ENCODE peak calls at places on chromosomes 6 and 20, in six cellular contexts. One of them, this sample, is unnamed.

GRCh38 chr6:131792091-131792496 is 15.7 kb upstream of the ENPP1 start:
- DNase-seq in CD8-positive, alpha-beta T cell: no peak
- DNase-seq in fibroblast of mammary gland: peak
- DNase-seq in cardiac muscle cell: no peak
- DNase-seq in ovary: no peak
- DNase-seq in neural crest cell: no peak
- DNase-seq in this sample: no peak

GRCh38 chr6:44386364-44386928 is 1.1 kb upstream of the CDC5L start:
- DNase-seq in CD8-positive, alpha-beta T cell: no peak
- DNase-seq in fibroblast of mammary gland: no peak
- DNase-seq in cardiac muscle cell: no peak
- DNase-seq in ovary: peak
- DNase-seq in neural crest cell: no peak
- DNase-seq in this sample: no peak

GRCh38 chr6:139433647-139434419 is 59.4 kb upstream of the CITED2 start:
- DNase-seq in CD8-positive, alpha-beta T cell: no peak
- DNase-seq in fibroblast of mammary gland: peak
- DNase-seq in cardiac muscle cell: no peak
- DNase-seq in ovary: no peak
- DNase-seq in neural crest cell: no peak
- DNase-seq in this sample: no peak

GRCh38 chr6:11276228-11276627 is 43.8 kb upstream of the NEDD9 start:
- DNase-seq in CD8-positive, alpha-beta T cell: no peak
- DNase-seq in fibroblast of mammary gland: no peak
- DNase-seq in cardiac muscle cell: no peak
- DNase-seq in ovary: no peak
- DNase-seq in neural crest cell: no peak
- DNase-seq in this sample: no peak

GRCh38 chr6:41455818-41456217 is 90.4 kb upstream of the FOXP4 start:
- DNase-seq in CD8-positive, alpha-beta T cell: no peak
- DNase-seq in fibroblast of mammary gland: no peak
- DNase-seq in cardiac muscle cell: no peak
- DNase-seq in ovary: no peak
- DNase-seq in neural crest cell: no peak
- DNase-seq in this sample: no peak

GRCh38 chr20:63698739-63699465 is 2.5 kb downstream of the TNFRSF6B start:
- DNase-seq in CD8-positive, alpha-beta T cell: no peak
- DNase-seq in fibroblast of mammary gland: peak
- DNase-seq in cardiac muscle cell: peak
- DNase-seq in ovary: peak
- DNase-seq in neural crest cell: no peak
- DNase-seq in this sample: no peak

GRCh38 chr20:31788578-31788977 is 30.6 kb upstream of the MYLK2 start:
- DNase-seq in CD8-positive, alpha-beta T cell: no peak
- DNase-seq in fibroblast of mammary gland: peak
- DNase-seq in cardiac muscle cell: no peak
- DNase-seq in ovary: no peak
- DNase-seq in neural crest cell: no peak
- DNase-seq in this sample: no peak

GRCh38 chr20:3673551-3674070 is 8.2 kb downstream of the ADAM33 start:
- DNase-seq in CD8-positive, alpha-beta T cell: no peak
- DNase-seq in fibroblast of mammary gland: no peak
- DNase-seq in cardiac muscle cell: no peak
- DNase-seq in ovary: no peak
- DNase-seq in neural crest cell: no peak
- DNase-seq in this sample: no peak

GRCh38 chr6:109800771-109801170 is 109.7 kb downstream of the FIG4 start:
- DNase-seq in CD8-positive, alpha-beta T cell: no peak
- DNase-seq in fibroblast of mammary gland: no peak
- DNase-seq in cardiac muscle cell: no peak
- DNase-seq in ovary: no peak
- DNase-seq in neural crest cell: no peak
- DNase-seq in this sample: no peak

GRCh38 chr6:142846883-142847287 is 98.1 kb downstream of the HIVEP2 start:
- DNase-seq in CD8-positive, alpha-beta T cell: no peak
- DNase-seq in fibroblast of mammary gland: peak
- DNase-seq in cardiac muscle cell: peak
- DNase-seq in ovary: no peak
- DNase-seq in neural crest cell: no peak
- DNase-seq in this sample: no peak

GRCh38 chr6:135372758-135373157 is 124.8 kb downstream of the AHI1 start:
- DNase-seq in CD8-positive, alpha-beta T cell: no peak
- DNase-seq in fibroblast of mammary gland: peak
- DNase-seq in cardiac muscle cell: no peak
- DNase-seq in ovary: no peak
- DNase-seq in neural crest cell: no peak
- DNase-seq in this sample: no peak

GRCh38 chr20:35271904-35272303 is 6.0 kb downstream of the MMP24OS start:
- DNase-seq in CD8-positive, alpha-beta T cell: no peak
- DNase-seq in fibroblast of mammary gland: peak
- DNase-seq in cardiac muscle cell: peak
- DNase-seq in ovary: no peak
- DNase-seq in neural crest cell: no peak
- DNase-seq in this sample: no peak

GRCh38 chr20:58072695-58073671 is 155.5 kb downstream of the ANKRD60 start:
- DNase-seq in CD8-positive, alpha-beta T cell: no peak
- DNase-seq in fibroblast of mammary gland: no peak
- DNase-seq in cardiac muscle cell: no peak
- DNase-seq in ovary: no peak
- DNase-seq in neural crest cell: no peak
- DNase-seq in this sample: no peak

GRCh38 chr20:62326959-62327725 is 24.3 kb downstream of the ADRM1 start:
- DNase-seq in CD8-positive, alpha-beta T cell: no peak
- DNase-seq in fibroblast of mammary gland: no peak
- DNase-seq in cardiac muscle cell: no peak
- DNase-seq in ovary: no peak
- DNase-seq in neural crest cell: no peak
- DNase-seq in this sample: no peak

GRCh38 chr6:11354019-11354418 is 121.6 kb upstream of the NEDD9 start:
- DNase-seq in CD8-positive, alpha-beta T cell: peak
- DNase-seq in fibroblast of mammary gland: peak
- DNase-seq in cardiac muscle cell: peak
- DNase-seq in ovary: no peak
- DNase-seq in neural crest cell: no peak
- DNase-seq in this sample: no peak

GRCh38 chr6:87237804-87238203 is 82.4 kb downstream of the ZNF292 start:
- DNase-seq in CD8-positive, alpha-beta T cell: no peak
- DNase-seq in fibroblast of mammary gland: peak
- DNase-seq in cardiac muscle cell: peak
- DNase-seq in ovary: no peak
- DNase-seq in neural crest cell: no peak
- DNase-seq in this sample: no peak

GRCh38 chr6:69888842-69889590 is 22.7 kb downstream of the COL19A1 start:
- DNase-seq in CD8-positive, alpha-beta T cell: no peak
- DNase-seq in fibroblast of mammary gland: no peak
- DNase-seq in cardiac muscle cell: no peak
- DNase-seq in ovary: no peak
- DNase-seq in neural crest cell: no peak
- DNase-seq in this sample: no peak

GRCh38 chr6:106581468-106581867 is 47.8 kb downstream of the RTN4IP1 start:
- DNase-seq in CD8-positive, alpha-beta T cell: no peak
- DNase-seq in fibroblast of mammary gland: no peak
- DNase-seq in cardiac muscle cell: no peak
- DNase-seq in ovary: no peak
- DNase-seq in neural crest cell: no peak
- DNase-seq in this sample: no peak
- TF ChIP-seq CTCF in CD8-positive, alpha-beta T cell: no peak
- TF ChIP-seq CTCF in fibroblast of mammary gland: no peak
- TF ChIP-seq CTCF in cardiac muscle cell: no peak
- TF ChIP-seq CTCF in ovary: no peak
- TF ChIP-seq CTCF in neural crest cell: no peak
- TF ChIP-seq CTCF in this sample: no peak

DNA sequence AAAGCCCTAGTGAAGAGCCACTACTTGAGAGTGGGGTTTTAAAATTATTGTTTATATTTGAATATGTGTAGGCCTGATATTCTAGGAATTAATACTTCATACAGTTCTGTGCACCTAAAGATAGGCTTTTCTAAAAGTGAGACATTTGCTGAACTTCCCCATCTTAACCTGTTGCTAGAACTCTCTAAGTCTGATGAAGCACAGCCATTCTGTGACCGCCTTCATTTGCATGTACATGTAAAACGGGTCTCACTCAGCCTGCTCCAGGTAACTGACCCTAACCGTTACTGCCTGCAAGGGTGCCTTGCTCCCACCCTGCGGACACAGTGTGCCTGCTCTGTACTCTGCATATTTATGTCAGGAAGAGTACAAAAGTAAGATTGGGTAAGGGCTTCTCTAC is 44.3 kb upstream of the IRF4 start:
- DNase-seq in CD8-positive, alpha-beta T cell: no peak
- DNase-seq in fibroblast of mammary gland: no peak
- DNase-seq in cardiac muscle cell: no peak
- DNase-seq in ovary: no peak
- DNase-seq in neural crest cell: no peak
- DNase-seq in this sample: no peak
- TF ChIP-seq CTCF in CD8-positive, alpha-beta T cell: no peak
- TF ChIP-seq CTCF in fibroblast of mammary gland: no peak
- TF ChIP-seq CTCF in cardiac muscle cell: no peak
- TF ChIP-seq CTCF in ovary: no peak
- TF ChIP-seq CTCF in neural crest cell: no peak
- TF ChIP-seq CTCF in this sample: no peak

GRCh38 chr20:60453847-60454246 is 495.6 kb downstream of the CDH26 start:
- DNase-seq in CD8-positive, alpha-beta T cell: no peak
- DNase-seq in fibroblast of mammary gland: no peak
- DNase-seq in cardiac muscle cell: no peak
- DNase-seq in ovary: no peak
- DNase-seq in neural crest cell: no peak
- DNase-seq in this sample: no peak
- TF ChIP-seq CTCF in CD8-positive, alpha-beta T cell: no peak
- TF ChIP-seq CTCF in fibroblast of mammary gland: no peak
- TF ChIP-seq CTCF in cardiac muscle cell: no peak
- TF ChIP-seq CTCF in ovary: no peak
- TF ChIP-seq CTCF in neural crest cell: peak
- TF ChIP-seq CTCF in this sample: no peak

GRCh38 chr6:21437583-21437982 is 156.0 kb upstream of the SOX4 start:
- DNase-seq in CD8-positive, alpha-beta T cell: no peak
- DNase-seq in fibroblast of mammary gland: no peak
- DNase-seq in cardiac muscle cell: no peak
- DNase-seq in ovary: no peak
- DNase-seq in neural crest cell: no peak
- DNase-seq in this sample: no peak

GRCh38 chr6:21441386-21441785 is 152.2 kb upstream of the SOX4 start:
- DNase-seq in CD8-positive, alpha-beta T cell: no peak
- DNase-seq in fibroblast of mammary gland: peak
- DNase-seq in cardiac muscle cell: peak
- DNase-seq in ovary: no peak
- DNase-seq in neural crest cell: no peak
- DNase-seq in this sample: no peak

GRCh38 chr6:21438986-21439352 is 154.6 kb upstream of the SOX4 start:
- DNase-seq in CD8-positive, alpha-beta T cell: no peak
- DNase-seq in fibroblast of mammary gland: peak
- DNase-seq in cardiac muscle cell: peak
- DNase-seq in ovary: no peak
- DNase-seq in neural crest cell: no peak
- DNase-seq in this sample: no peak

GRCh38 chr6:21436625-21437024 is 156.9 kb upstream of the SOX4 start:
- DNase-seq in CD8-positive, alpha-beta T cell: no peak
- DNase-seq in fibroblast of mammary gland: no peak
- DNase-seq in cardiac muscle cell: no peak
- DNase-seq in ovary: no peak
- DNase-seq in neural crest cell: no peak
- DNase-seq in this sample: no peak

GRCh38 chr6:21438237-21438985 is 155.1 kb upstream of the SOX4 start:
- DNase-seq in CD8-positive, alpha-beta T cell: no peak
- DNase-seq in fibroblast of mammary gland: peak
- DNase-seq in cardiac muscle cell: no peak
- DNase-seq in ovary: no peak
- DNase-seq in neural crest cell: no peak
- DNase-seq in this sample: no peak
- TF ChIP-seq CTCF in CD8-positive, alpha-beta T cell: no peak
- TF ChIP-seq CTCF in fibroblast of mammary gland: no peak
- TF ChIP-seq CTCF in cardiac muscle cell: no peak
- TF ChIP-seq CTCF in ovary: no peak
- TF ChIP-seq CTCF in neural crest cell: no peak
- TF ChIP-seq CTCF in this sample: no peak

DNA sequence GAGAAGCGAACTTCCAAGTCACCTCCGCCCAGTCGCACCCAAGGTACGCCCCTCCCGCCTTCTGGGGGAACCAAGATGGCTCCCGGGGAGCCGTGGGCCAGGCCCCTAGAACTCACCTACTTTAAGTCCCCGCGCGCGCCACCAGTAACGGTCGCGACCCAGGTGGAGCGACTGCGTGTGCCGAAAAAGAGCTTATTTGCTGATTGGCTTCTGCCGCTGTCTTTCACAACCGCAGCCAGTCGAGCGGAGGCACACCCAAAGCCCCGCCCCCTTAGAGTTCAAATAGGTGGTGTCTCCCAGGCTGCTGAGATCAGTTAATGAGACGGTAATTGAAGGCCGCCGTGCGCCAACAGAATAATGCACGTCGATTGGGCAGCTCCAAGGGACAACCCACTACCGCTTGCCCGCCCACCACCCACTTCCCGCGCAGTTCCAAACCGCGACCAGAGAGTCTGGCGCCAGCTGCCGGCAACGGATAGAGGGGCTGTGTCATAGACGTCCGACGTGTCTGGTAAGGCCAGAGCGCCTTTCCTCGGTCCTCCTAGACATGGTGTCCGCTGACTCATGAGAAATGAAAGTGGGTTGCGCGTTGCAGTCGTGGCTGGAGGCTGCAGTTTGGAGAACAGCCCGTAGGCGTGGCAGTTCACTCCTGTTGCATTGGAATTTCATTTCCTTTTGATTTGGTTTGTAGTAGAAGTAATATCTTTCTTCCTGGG is at the start of gene MDC1:
- DNase-seq in CD8-positive, alpha-beta T cell: peak
- DNase-seq in fibroblast of mammary gland: peak
- DNase-seq in cardiac muscle cell: peak
- DNase-seq in ovary: peak
- DNase-seq in neural crest cell: peak
- DNase-seq in this sample: peak
- TF ChIP-seq CTCF in CD8-positive, alpha-beta T cell: peak
- TF ChIP-seq CTCF in fibroblast of mammary gland: peak
- TF ChIP-seq CTCF in cardiac muscle cell: peak
- TF ChIP-seq CTCF in ovary: peak
- TF ChIP-seq CTCF in neural crest cell: peak
- TF ChIP-seq CTCF in this sample: no peak

GRCh38 chr6:88513920-88514319 is 347.8 kb upstream of the CNR1 start:
- DNase-seq in CD8-positive, alpha-beta T cell: no peak
- DNase-seq in fibroblast of mammary gland: no peak
- DNase-seq in cardiac muscle cell: no peak
- DNase-seq in ovary: no peak
- DNase-seq in neural crest cell: no peak
- DNase-seq in this sample: no peak
- TF ChIP-seq CTCF in CD8-positive, alpha-beta T cell: no peak
- TF ChIP-seq CTCF in fibroblast of mammary gland: peak
- TF ChIP-seq CTCF in cardiac muscle cell: no peak
- TF ChIP-seq CTCF in ovary: no peak
- TF ChIP-seq CTCF in neural crest cell: no peak
- TF ChIP-seq CTCF in this sample: no peak

This sample was measured in D721Med.